ENCODE peak calls at places on chromosomes 1 and 21, in six cellular contexts. O is effector memory CD8-positive, alpha-beta T cell; T is left ventricle myocardium inferior; F is amniotic stem cell; U is omental fat pad; J is brain pericyte. E is an unnamed sample.

GRCh38 chr1:39507230-39507928 is 15.9 kb downstream of the BMP8A start:
- DNase-seq in O (no peak), T (no peak), F (no peak), U (no peak), J (no peak), E (no peak)

GRCh38 chr1:157773723-157774350 is 3.1 kb downstream of the FCRL2 start:
- DNase-seq in O (peak; percentile 11), T (no peak), F (no peak), U (no peak), J (no peak), E (no peak)

GRCh38 chr1:172219966-172220365 is 200.5 kb upstream of the C1orf105 start:
- DNase-seq in O (no peak), T (no peak), F (no peak), U (no peak), J (no peak), E (no peak)

GRCh38 chr21:41641821-41642368 is 125.0 kb downstream of the RIPK4 start:
- DNase-seq in O (no peak), T (peak; percentile 70), F (peak; percentile 87), U (peak; percentile 43), J (peak; percentile 5), E (no peak)

GRCh38 chr1:206797534-206798383 is 25.5 kb upstream of the IL10 start:
- DNase-seq in O (peak; percentile 31), T (no peak), F (no peak), U (no peak), J (no peak), E (no peak)

GRCh38 chr1:167512262-167512661 is 6.1 kb downstream of the CD247 start:
- DNase-seq in O (no peak), T (no peak), F (no peak), U (no peak), J (no peak), E (no peak)

GRCh38 chr1:205056956-205057568 is 14.1 kb downstream of the CNTN2 start:
- DNase-seq in O (no peak), T (no peak), F (no peak), U (no peak), J (no peak), E (peak; percentile 43)

GRCh38 chr1:230280054-230280795 is 145.9 kb downstream of the PGBD5 start:
- DNase-seq in O (no peak), T (no peak), F (no peak), U (no peak), J (no peak), E (no peak)

GRCh38 chr1:154176341-154176740 is 15.6 kb downstream of the TPM3 start:
- DNase-seq in O (no peak), T (no peak), F (peak; percentile 61), U (no peak), J (no peak), E (no peak)

GRCh38 chr1:32906652-32907051 is 5.5 kb upstream of the TMEM54 start:
- DNase-seq in O (no peak), T (no peak), F (no peak), U (no peak), J (no peak), E (no peak)

GRCh38 chr1:1081311-1082238 is 7.5 kb upstream of the RNF223 start:
- DNase-seq in O (no peak), T (peak; percentile 13), F (no peak), U (no peak), J (no peak), E (peak; percentile 33)

GRCh38 chr1:158943059-158943458 is 11.7 kb downstream of the PYHIN1 start:
- DNase-seq in O (no peak), T (no peak), F (no peak), U (no peak), J (no peak), E (no peak)

GRCh38 chr1:154404984-154405761 is at the start of gene IL6R:
- DNase-seq in O (peak; percentile 55), T (peak; percentile 94), F (peak; percentile 88), U (peak; percentile 85), J (no peak), E (peak; percentile 99)

GRCh38 chr1:244210884-244211558 is 159.9 kb downstream of the ZBTB18 start:
- DNase-seq in O (no peak), T (no peak), F (no peak), U (no peak), J (no peak), E (peak; percentile 64)

GRCh38 chr1:190957565-190957964 is 479.9 kb upstream of the BRINP3 start:
- DNase-seq in O (no peak), T (no peak), F (no peak), U (no peak), J (no peak), E (no peak)

GRCh38 chr1:3903141-3904005 is 3.3 kb upstream of the C1orf174 start:
- DNase-seq in O (no peak), T (no peak), F (no peak), U (no peak), J (no peak), E (peak; percentile 33)

GRCh38 chr1:161180643-161181042 is 3.3 kb upstream of the B4GALT3 start:
- DNase-seq in O (no peak), T (no peak), F (no peak), U (no peak), J (no peak), E (no peak)

GRCh38 chr1:240567066-240567465 is 44.9 kb downstream of the GREM2 start:
- DNase-seq in O (no peak), T (no peak), F (no peak), U (no peak), J (no peak), E (no peak)

GRCh38 chr1:189206617-189207016 is 1271.0 kb downstream of the BRINP3 start:
- DNase-seq in O (no peak), T (no peak), F (no peak), U (no peak), J (no peak), E (no peak)

GRCh38 chr1:210250665-210250997 is 18.0 kb downstream of the SERTAD4 start:
- DNase-seq in O (no peak), T (no peak), F (no peak), U (no peak), J (no peak), E (no peak)

GRCh38 chr1:60936052-60936619 is 146.2 kb upstream of the NFIA start:
- DNase-seq in O (no peak), T (no peak), F (no peak), U (no peak), J (no peak), E (no peak)

GRCh38 chr1:200306954-200307754 is 102.7 kb downstream of the ZNF281 start:
- DNase-seq in O (peak; percentile 6), T (no peak), F (no peak), U (no peak), J (no peak), E (no peak)

GRCh38 chr1:245153645-245154428 is 948 bp upstream of the KIF26B start:
- DNase-seq in O (no peak), T (no peak), F (no peak), U (no peak), J (no peak), E (peak; percentile 82)

GRCh38 chr21:40176732-40177131 is 309.5 kb downstream of the PCP4 start:
- DNase-seq in O (no peak), T (no peak), F (no peak), U (no peak), J (no peak), E (no peak)

GRCh38 chr1:67735806-67736627 is 51.0 kb downstream of the GADD45A start:
- DNase-seq in O (no peak), T (peak; percentile 73), F (peak; percentile 42), U (peak; percentile 67), J (peak; percentile 98), E (peak; percentile 80)

GRCh38 chr1:240399381-240399780 is 212.6 kb downstream of the GREM2 start:
- DNase-seq in O (no peak), T (no peak), F (peak; percentile 62), U (no peak), J (peak; percentile 24), E (no peak)

GRCh38 chr1:185367218-185367617 is 50.2 kb upstream of the IVNS1ABP start:
- DNase-seq in O (no peak), T (no peak), F (no peak), U (no peak), J (no peak), E (no peak)

GRCh38 chr1:91526496-91526895 is 25.8 kb downstream of the CDC7 start:
- DNase-seq in O (no peak), T (no peak), F (no peak), U (no peak), J (no peak), E (no peak)

GRCh38 chr1:171715813-171716251 is 26.0 kb downstream of the VAMP4 start:
- DNase-seq in O (no peak), T (no peak), F (no peak), U (no peak), J (no peak), E (no peak)

GRCh38 chr1:228083871-228084278 is 1.4 kb downstream of the ARF1 start:
- DNase-seq in O (no peak), T (no peak), F (no peak), U (no peak), J (no peak), E (peak; percentile 59)

GRCh38 chr1:9443913-9444445 is 95.3 kb upstream of the SLC25A33 start:
- DNase-seq in O (no peak), T (no peak), F (no peak), U (no peak), J (no peak), E (no peak)

GRCh38 chr1:30473920-30474817 is 249.2 kb downstream of the MATN1 start:
- DNase-seq in O (no peak), T (no peak), F (no peak), U (no peak), J (no peak), E (no peak)

GRCh38 chr1:148372731-148373130 is 110.4 kb downstream of the PPIAL4G start:
- DNase-seq in O (peak; percentile 38), T (no peak), F (no peak), U (no peak), J (no peak), E (no peak)